ENCODE peak calls at places on chromosomes 12 and 14, in seven cellular contexts. F, U, S, C, H, W and A are unnamed samples.

GRCh38 chr12:19941096-19941495 is 427.2 kb upstream of the PDE3A start:
- DNase-seq in F (no peak), U (no peak), S (no peak), C (no peak), H (no peak), W (no peak), A (no peak)

GRCh38 chr12:22461786-22462185 is 82.6 kb downstream of the C2CD5 start:
- DNase-seq in F (no peak), U (no peak), S (no peak), C (no peak), H (no peak), W (no peak), A (no peak)

GRCh38 chr12:2944401-2945047 is 14.7 kb upstream of the TEAD4 start:
- DNase-seq in F (peak; percentile 69), U (peak; percentile 66), S (peak; percentile 25), C (peak; percentile 19), H (peak; percentile 39), W (no peak), A (peak; percentile 93)

GRCh38 chr12:96489392-96490056 is at the start of gene CFAP54:
- DNase-seq in F (peak; percentile 94), U (peak; percentile 96), S (peak; percentile 92), C (peak; percentile 89), H (peak; percentile 100), W (peak; percentile 76), A (peak; percentile 98)

GRCh38 chr12:132168311-132169031 is 24.2 kb downstream of the NOC4L start:
- DNase-seq in F (no peak), U (no peak), S (no peak), C (no peak), H (no peak), W (no peak), A (no peak)

GRCh38 chr12:119681139-119681538 is 13.2 kb downstream of the PRKAB1 start:
- DNase-seq in F (no peak), U (peak; percentile 41), S (no peak), C (no peak), H (no peak), W (no peak), A (no peak)

GRCh38 chr14:84017533-84017932 is 1512.4 kb upstream of the FLRT2 start:
- DNase-seq in F (no peak), U (no peak), S (no peak), C (no peak), H (no peak), W (no peak), A (no peak)

GRCh38 chr12:132429932-132430643 is 59.9 kb upstream of the FBRSL1 start:
- DNase-seq in F (peak; percentile 80), U (peak; percentile 82), S (peak; percentile 87), C (no peak), H (peak; percentile 58), W (no peak), A (peak; percentile 71)

GRCh38 chr12:25388216-25388615 is 137.5 kb upstream of the KRAS start:
- DNase-seq in F (no peak), U (no peak), S (no peak), C (peak; percentile 25), H (peak; percentile 21), W (peak; percentile 68), A (no peak)

GRCh38 chr14:84527706-84528105 is 1002.2 kb upstream of the FLRT2 start:
- DNase-seq in F (no peak), U (no peak), S (no peak), C (no peak), H (no peak), W (no peak), A (no peak)

GRCh38 chr14:59451849-59452248 is 13.3 kb downstream of the GPR135 start:
- DNase-seq in F (no peak), U (no peak), S (no peak), C (peak; percentile 49), H (no peak), W (no peak), A (no peak)

GRCh38 chr12:13539051-13539450 is 342.5 kb downstream of the EMP1 start:
- DNase-seq in F (no peak), U (peak; percentile 12), S (no peak), C (no peak), H (no peak), W (no peak), A (no peak)

GRCh38 chr12:114669501-114670256 is 14.3 kb downstream of the TBX3 start:
- DNase-seq in F (no peak), U (peak; percentile 89), S (no peak), C (peak; percentile 81), H (peak; percentile 89), W (no peak), A (peak; percentile 77)

GRCh38 chr12:1800646-1801284 is 19.6 kb upstream of the LRTM2 start:
- DNase-seq in F (no peak), U (no peak), S (no peak), C (peak; percentile 54), H (peak; percentile 84), W (no peak), A (peak; percentile 84)

GRCh38 chr14:90455100-90455571 is 58.3 kb downstream of the CALM1 start:
- DNase-seq in F (no peak), U (no peak), S (no peak), C (no peak), H (no peak), W (no peak), A (no peak)

GRCh38 chr14:101986953-101987352 is 22.6 kb downstream of the DYNC1H1 start:
- DNase-seq in F (no peak), U (no peak), S (no peak), C (no peak), H (no peak), W (no peak), A (no peak)

GRCh38 chr14:80047761-80048160 is 163.5 kb downstream of the DIO2 start:
- DNase-seq in F (no peak), U (no peak), S (no peak), C (no peak), H (no peak), W (no peak), A (no peak)

GRCh38 chr12:47900480-47901129 is 4.2 kb downstream of the VDR start:
- DNase-seq in F (no peak), U (peak; percentile 71), S (peak; percentile 20), C (no peak), H (peak; percentile 60), W (no peak), A (peak; percentile 49)

GRCh38 chr12:88529531-88530488 is 50.5 kb downstream of the KITLG start:
- DNase-seq in F (no peak), U (no peak), S (no peak), C (no peak), H (no peak), W (peak; percentile 34), A (no peak)

GRCh38 chr12:94172031-94172430 is 23.7 kb downstream of the PLXNC1 start:
- DNase-seq in F (no peak), U (no peak), S (peak; percentile 33), C (peak; percentile 46), H (peak; percentile 10), W (peak; percentile 18), A (no peak)

GRCh38 chr12:82425241-82425640 is 66.9 kb downstream of the METTL25 start:
- DNase-seq in F (no peak), U (no peak), S (no peak), C (peak; percentile 73), H (peak; percentile 60), W (peak; percentile 87), A (no peak)

GRCh38 chr12:19489168-19489567 is 49.9 kb downstream of the AEBP2 start:
- DNase-seq in F (no peak), U (no peak), S (no peak), C (no peak), H (no peak), W (no peak), A (no peak)

GRCh38 chr12:41724216-41724615 is 420.5 kb downstream of the GXYLT1 start:
- DNase-seq in F (no peak), U (no peak), S (no peak), C (no peak), H (no peak), W (no peak), A (no peak)

GRCh38 chr12:4284306-4284705 is 10.7 kb downstream of the CCND2 start:
- DNase-seq in F (no peak), U (no peak), S (no peak), C (no peak), H (no peak), W (no peak), A (no peak)
- H2AFZ ChIP-seq in F (no peak overlapping the region), U (no peak overlapping the region), S (no peak overlapping the region), C (no peak overlapping the region), H (no peak overlapping the region), W (no peak overlapping the region), A (no peak overlapping the region)

DNA sequence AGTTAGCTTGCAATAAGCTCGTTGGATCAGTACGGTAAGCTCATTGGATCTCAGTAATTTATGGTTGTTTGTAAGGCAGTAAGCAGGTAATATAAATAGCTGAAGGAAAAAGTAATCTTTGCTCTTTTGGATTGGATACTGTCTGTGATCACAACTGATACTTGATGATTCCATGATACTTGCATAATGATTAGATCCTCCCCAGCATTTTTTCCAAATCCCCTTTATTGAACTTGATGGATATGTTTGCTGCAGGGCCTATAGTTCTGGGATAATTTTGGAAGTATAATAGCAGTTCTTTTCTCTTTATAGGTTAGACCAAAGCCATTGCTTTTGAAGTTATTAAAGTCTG is 5.2 kb downstream of the MDM2 start:
- DNase-seq in F (no peak), U (no peak), S (no peak), C (no peak), H (no peak), W (no peak), A (no peak)
- H3K4me3 ChIP-seq in F (no peak overlapping the region), U (no peak overlapping the region), S (no peak overlapping the region), C (no peak overlapping the region), H (peak overlapping the region; percentile 54), W (peak overlapping the region; percentile 34), A (no peak overlapping the region)

DNA sequence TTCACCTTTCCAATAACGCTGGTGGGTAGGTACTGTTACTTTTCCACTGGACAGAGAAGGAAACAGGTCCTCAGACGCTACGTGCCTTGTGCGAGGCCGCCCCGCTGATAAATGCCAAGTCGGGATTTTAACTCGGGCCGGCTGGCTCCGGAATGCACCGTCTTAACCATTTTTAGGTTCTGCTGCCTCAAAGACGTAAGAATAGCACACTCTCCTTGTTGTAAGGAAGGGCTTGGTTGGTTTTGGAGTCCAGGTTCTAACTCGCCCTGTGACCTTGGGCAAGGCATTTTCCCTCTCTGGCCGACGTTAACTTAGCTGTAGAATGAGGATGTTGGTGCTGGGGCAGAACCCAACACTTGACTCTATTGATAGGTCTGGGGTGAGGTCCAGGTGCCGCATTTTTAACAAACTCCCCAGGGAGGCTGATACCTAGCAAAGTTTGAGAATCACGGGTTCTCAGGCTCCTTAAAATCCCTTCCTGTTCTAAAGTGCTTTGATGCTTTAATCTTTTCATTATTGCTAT is 814 bp downstream of the ANKRD13A start:
- DNase-seq in F (no peak), U (peak; percentile 41), S (peak; percentile 20), C (no peak), H (peak; percentile 79), W (peak; percentile 45), A (peak; percentile 49)
- H2AFZ ChIP-seq in F (peak overlapping the region; percentile 100), U (peak overlapping the region; percentile 88), S (peak overlapping the region; percentile 78), C (peak overlapping the region; percentile 60), H (peak overlapping the region; percentile 58), W (no peak overlapping the region), A (peak overlapping the region; percentile 94)

DNA sequence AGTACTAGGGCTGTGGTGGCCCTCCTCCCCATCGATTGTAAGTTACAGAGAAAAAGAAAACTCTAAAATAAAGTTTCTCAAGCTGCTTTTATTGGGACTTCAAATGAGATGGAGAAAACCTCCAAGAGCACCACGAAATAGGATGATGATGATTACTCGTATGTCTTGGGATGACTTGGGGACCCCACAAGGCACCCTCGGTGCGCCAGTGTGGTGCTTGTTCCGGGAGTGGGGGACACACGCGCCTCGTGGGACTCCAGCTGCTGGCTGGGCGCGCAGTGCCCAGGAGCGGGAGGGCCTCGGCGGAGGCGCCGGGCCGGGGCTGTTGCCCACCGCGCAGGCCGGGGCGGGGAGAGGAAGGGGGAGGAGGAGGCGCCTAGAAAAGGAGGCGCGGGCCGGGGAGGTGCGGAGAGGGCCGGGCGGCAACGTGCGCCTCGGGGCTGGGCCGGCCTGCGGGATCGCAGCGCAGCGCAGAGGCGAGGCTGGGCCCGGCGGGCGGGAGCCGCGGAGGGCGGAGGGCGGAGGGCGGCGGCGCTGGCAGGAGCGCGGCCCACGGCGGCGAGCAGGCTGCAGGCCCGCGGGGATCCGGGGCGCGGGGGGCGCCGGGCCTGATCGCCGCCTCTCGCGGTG is at the start of gene RFLNA:
- DNase-seq in F (no peak), U (peak; percentile 75), S (no peak), C (no peak), H (peak; percentile 55), W (no peak), A (peak; percentile 78)
- H3K4me3 ChIP-seq in F (no peak within 1 kb of the TSS), U (peak within 1 kb of the TSS; percentile 79), S (no peak within 1 kb of the TSS), C (no peak within 1 kb of the TSS), H (peak within 1 kb of the TSS; percentile 59), W (peak within 1 kb of the TSS; percentile 5), A (peak within 1 kb of the TSS; percentile 66)